ENCODE peak calls at places on chromosome 16, in eight cellular contexts. One of them, this sample, is unnamed. For H3K4me1, the result is how much of the 10 kb centered on the place peaks cover.

GRCh38 chr16:2975161-2975795 is 5.0 kb downstream of the PKMYT1 start:
- DNase-seq in uterus: no peak
- DNase-seq in heart right ventricle: no peak
- DNase-seq in PC-3: no peak
- DNase-seq in tibial nerve: no peak
- DNase-seq in neural progenitor cell: no peak
- DNase-seq in tibial artery: no peak
- DNase-seq in K562: no peak
- DNase-seq in this sample: no peak

GRCh38 chr16:5460701-5461100 is 363.1 kb upstream of the EEF2KMT start:
- DNase-seq in uterus: no peak
- DNase-seq in heart right ventricle: no peak
- DNase-seq in PC-3: no peak
- DNase-seq in tibial nerve: no peak
- DNase-seq in neural progenitor cell: no peak
- DNase-seq in tibial artery: no peak
- DNase-seq in K562: no peak
- DNase-seq in this sample: no peak

GRCh38 chr16:67481561-67482259 is 753 bp upstream of the ATP6V0D1 start:
- DNase-seq in uterus: peak
- DNase-seq in heart right ventricle: peak
- DNase-seq in PC-3: no peak
- DNase-seq in tibial nerve: no peak
- DNase-seq in neural progenitor cell: no peak
- DNase-seq in tibial artery: no peak
- DNase-seq in K562: no peak
- DNase-seq in this sample: peak

GRCh38 chr16:84990782-84991181 is 20.6 kb downstream of the ZDHHC7 start:
- DNase-seq in uterus: no peak
- DNase-seq in heart right ventricle: no peak
- DNase-seq in PC-3: no peak
- DNase-seq in tibial nerve: no peak
- DNase-seq in neural progenitor cell: no peak
- DNase-seq in tibial artery: no peak
- DNase-seq in K562: no peak
- DNase-seq in this sample: no peak

GRCh38 chr16:50301626-50302471 is 35.5 kb downstream of the ADCY7 start:
- DNase-seq in uterus: peak
- DNase-seq in heart right ventricle: no peak
- DNase-seq in PC-3: no peak
- DNase-seq in tibial nerve: no peak
- DNase-seq in neural progenitor cell: no peak
- DNase-seq in tibial artery: peak
- DNase-seq in K562: no peak
- DNase-seq in this sample: no peak

GRCh38 chr16:28477311-28477920 is 5.3 kb upstream of the NPIPB7 start:
- DNase-seq in uterus: no peak
- DNase-seq in heart right ventricle: no peak
- DNase-seq in PC-3: no peak
- DNase-seq in tibial nerve: no peak
- DNase-seq in neural progenitor cell: no peak
- DNase-seq in tibial artery: no peak
- DNase-seq in K562: no peak
- DNase-seq in this sample: no peak

GRCh38 chr16:84177740-84178070 is 9.2 kb downstream of the TAF1C start:
- DNase-seq in uterus: no peak
- DNase-seq in heart right ventricle: no peak
- DNase-seq in PC-3: no peak
- DNase-seq in tibial nerve: no peak
- DNase-seq in neural progenitor cell: no peak
- DNase-seq in tibial artery: no peak
- DNase-seq in K562: no peak
- DNase-seq in this sample: no peak

GRCh38 chr16:56547120-56547948 is 17.5 kb upstream of the MT4 start:
- DNase-seq in uterus: no peak
- DNase-seq in heart right ventricle: no peak
- DNase-seq in PC-3: peak
- DNase-seq in tibial nerve: no peak
- DNase-seq in neural progenitor cell: peak
- DNase-seq in tibial artery: no peak
- DNase-seq in K562: peak
- DNase-seq in this sample: no peak

GRCh38 chr16:68367440-68367839 is 56.6 kb downstream of the PRMT7 start:
- DNase-seq in uterus: no peak
- DNase-seq in heart right ventricle: no peak
- DNase-seq in PC-3: no peak
- DNase-seq in tibial nerve: no peak
- DNase-seq in neural progenitor cell: no peak
- DNase-seq in tibial artery: no peak
- DNase-seq in K562: no peak
- DNase-seq in this sample: no peak

GRCh38 chr16:79653337-79654000 is 52.9 kb upstream of the MAF start:
- DNase-seq in uterus: peak
- DNase-seq in heart right ventricle: peak
- DNase-seq in PC-3: no peak
- DNase-seq in tibial nerve: no peak
- DNase-seq in neural progenitor cell: no peak
- DNase-seq in tibial artery: peak
- DNase-seq in K562: no peak
- DNase-seq in this sample: peak

GRCh38 chr16:67928147-67928546 is 3.5 kb downstream of the CTRL start:
- DNase-seq in uterus: no peak
- DNase-seq in heart right ventricle: no peak
- DNase-seq in PC-3: no peak
- DNase-seq in tibial nerve: no peak
- DNase-seq in neural progenitor cell: no peak
- DNase-seq in tibial artery: no peak
- DNase-seq in K562: no peak
- DNase-seq in this sample: no peak

GRCh38 chr16:35560637-35560984 is 2101.2 kb downstream of the TP53TG3F start:
- DNase-seq in uterus: no peak
- DNase-seq in heart right ventricle: no peak
- DNase-seq in PC-3: no peak
- DNase-seq in tibial nerve: no peak
- DNase-seq in neural progenitor cell: no peak
- DNase-seq in tibial artery: no peak
- DNase-seq in K562: no peak
- DNase-seq in this sample: no peak

GRCh38 chr16:23865853-23866252 is 30.1 kb downstream of the PRKCB start:
- DNase-seq in uterus: no peak
- DNase-seq in heart right ventricle: no peak
- DNase-seq in PC-3: no peak
- DNase-seq in tibial nerve: no peak
- DNase-seq in neural progenitor cell: no peak
- DNase-seq in tibial artery: no peak
- DNase-seq in K562: no peak
- DNase-seq in this sample: no peak

GRCh38 chr16:50279142-50279865 is 13.0 kb downstream of the ADCY7 start:
- DNase-seq in uterus: no peak
- DNase-seq in heart right ventricle: peak
- DNase-seq in PC-3: no peak
- DNase-seq in tibial nerve: no peak
- DNase-seq in neural progenitor cell: no peak
- DNase-seq in tibial artery: peak
- DNase-seq in K562: peak
- DNase-seq in this sample: peak

DNA sequence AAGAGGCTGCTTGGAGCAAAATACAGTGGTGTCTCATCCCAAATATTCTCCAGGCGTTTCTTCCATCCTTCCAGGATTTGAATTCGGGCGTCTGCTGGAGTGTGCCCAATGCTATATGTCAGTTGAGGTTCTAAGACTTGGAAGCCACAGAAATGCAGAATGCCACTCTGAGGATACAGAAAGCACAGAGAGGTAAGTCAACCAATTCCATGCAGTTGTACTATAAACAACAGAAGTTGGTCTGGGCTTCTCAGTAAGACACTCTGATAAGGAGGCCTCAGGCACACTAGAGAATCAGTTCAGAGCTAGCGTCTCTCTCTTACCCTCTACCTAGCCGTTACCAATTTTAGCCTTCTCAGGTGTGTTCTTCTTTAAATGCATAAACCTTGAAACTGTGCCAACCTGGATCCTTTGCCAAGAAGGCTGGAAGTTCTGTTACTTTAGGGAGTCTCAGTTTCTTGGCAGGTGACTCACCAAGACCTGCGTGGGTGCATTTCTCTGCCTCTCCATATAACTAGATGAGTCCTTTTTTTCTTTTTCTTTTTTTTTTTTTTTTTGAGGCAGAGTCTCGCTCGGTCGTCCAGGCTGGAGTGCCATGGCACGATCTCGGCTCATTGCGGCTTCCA is 15.1 kb downstream of the NQO1 start:
- DNase-seq in uterus: peak
- DNase-seq in heart right ventricle: no peak
- DNase-seq in PC-3: peak
- DNase-seq in tibial nerve: no peak
- DNase-seq in neural progenitor cell: no peak
- DNase-seq in tibial artery: peak
- DNase-seq in K562: no peak
- DNase-seq in this sample: no peak
- H3K4me3 ChIP-seq in uterus: no peak
- H3K4me3 ChIP-seq in heart right ventricle: no peak
- H3K4me3 ChIP-seq in PC-3: no peak
- H3K4me3 ChIP-seq in tibial nerve: no peak
- H3K4me3 ChIP-seq in neural progenitor cell: no peak
- H3K4me3 ChIP-seq in tibial artery: no peak
- H3K4me3 ChIP-seq in K562: no peak
- H3K4me3 ChIP-seq in this sample: no peak

GRCh38 chr16:9124444-9124843 is 33.0 kb downstream of the HAPSTR1 start:
- DNase-seq in uterus: no peak
- DNase-seq in heart right ventricle: no peak
- DNase-seq in PC-3: no peak
- DNase-seq in tibial nerve: no peak
- DNase-seq in neural progenitor cell: no peak
- DNase-seq in tibial artery: no peak
- DNase-seq in K562: no peak
- DNase-seq in this sample: no peak

GRCh38 chr16:9122342-9122741 is 30.9 kb downstream of the HAPSTR1 start:
- DNase-seq in uterus: no peak
- DNase-seq in heart right ventricle: no peak
- DNase-seq in PC-3: no peak
- DNase-seq in tibial nerve: no peak
- DNase-seq in neural progenitor cell: no peak
- DNase-seq in tibial artery: no peak
- DNase-seq in K562: no peak
- DNase-seq in this sample: no peak

GRCh38 chr16:9123871-9124270 is 32.4 kb downstream of the HAPSTR1 start:
- DNase-seq in uterus: no peak
- DNase-seq in heart right ventricle: no peak
- DNase-seq in PC-3: peak
- DNase-seq in tibial nerve: no peak
- DNase-seq in neural progenitor cell: no peak
- DNase-seq in tibial artery: peak
- DNase-seq in K562: no peak
- DNase-seq in this sample: peak

GRCh38 chr16:9122969-9123368 is 31.5 kb downstream of the HAPSTR1 start:
- DNase-seq in uterus: no peak
- DNase-seq in heart right ventricle: no peak
- DNase-seq in PC-3: no peak
- DNase-seq in tibial nerve: no peak
- DNase-seq in neural progenitor cell: no peak
- DNase-seq in tibial artery: no peak
- DNase-seq in K562: no peak
- DNase-seq in this sample: no peak

DNA sequence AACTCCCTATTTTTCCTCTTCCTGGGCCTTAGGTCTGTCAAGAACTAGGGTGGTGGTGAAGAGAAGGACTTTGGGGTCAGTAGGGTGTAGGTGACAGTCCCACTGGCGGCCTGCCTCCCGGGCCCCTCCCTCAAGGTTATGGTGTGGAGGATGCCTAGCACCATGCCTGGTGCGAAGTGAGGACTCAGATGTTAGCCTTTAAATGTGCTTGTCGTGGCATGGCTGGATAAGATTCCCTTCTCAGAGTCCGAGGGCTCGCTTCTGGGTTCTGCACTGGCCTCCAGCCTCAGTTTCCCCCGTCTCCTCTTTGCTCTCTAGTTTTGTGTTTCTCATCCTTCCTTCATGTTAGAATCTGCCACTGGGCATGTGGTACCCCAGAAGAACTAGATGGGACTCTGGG is 32.0 kb downstream of the HAPSTR1 start:
- DNase-seq in uterus: no peak
- DNase-seq in heart right ventricle: no peak
- DNase-seq in PC-3: no peak
- DNase-seq in tibial nerve: no peak
- DNase-seq in neural progenitor cell: no peak
- DNase-seq in tibial artery: no peak
- DNase-seq in K562: no peak
- DNase-seq in this sample: no peak
- H3K4me1 ChIP-seq in uterus: under half
- H3K4me1 ChIP-seq in heart right ventricle: half or more
- H3K4me1 ChIP-seq in PC-3: under half
- H3K4me1 ChIP-seq in tibial nerve: under half
- H3K4me1 ChIP-seq in neural progenitor cell: under half
- H3K4me1 ChIP-seq in tibial artery: half or more
- H3K4me1 ChIP-seq in K562: under half
- H3K4me1 ChIP-seq in this sample: half or more

GRCh38 chr16:89156740-89157645 is 14.6 kb upstream of the CDH15 start:
- DNase-seq in uterus: no peak
- DNase-seq in heart right ventricle: no peak
- DNase-seq in PC-3: no peak
- DNase-seq in tibial nerve: no peak
- DNase-seq in neural progenitor cell: no peak
- DNase-seq in tibial artery: no peak
- DNase-seq in K562: no peak
- DNase-seq in this sample: no peak

GRCh38 chr16:89153848-89154271 is 17.7 kb upstream of the CDH15 start:
- DNase-seq in uterus: no peak
- DNase-seq in heart right ventricle: no peak
- DNase-seq in PC-3: peak
- DNase-seq in tibial nerve: no peak
- DNase-seq in neural progenitor cell: no peak
- DNase-seq in tibial artery: no peak
- DNase-seq in K562: no peak
- DNase-seq in this sample: no peak

GRCh38 chr16:89154390-89155183 is 17.0 kb upstream of the CDH15 start:
- DNase-seq in uterus: no peak
- DNase-seq in heart right ventricle: no peak
- DNase-seq in PC-3: no peak
- DNase-seq in tibial nerve: no peak
- DNase-seq in neural progenitor cell: no peak
- DNase-seq in tibial artery: no peak
- DNase-seq in K562: no peak
- DNase-seq in this sample: no peak

GRCh38 chr16:89155851-89156739 is 15.5 kb upstream of the CDH15 start:
- DNase-seq in uterus: no peak
- DNase-seq in heart right ventricle: no peak
- DNase-seq in PC-3: no peak
- DNase-seq in tibial nerve: no peak
- DNase-seq in neural progenitor cell: no peak
- DNase-seq in tibial artery: no peak
- DNase-seq in K562: no peak
- DNase-seq in this sample: no peak

GRCh38 chr16:89155184-89155679 is 16.3 kb upstream of the CDH15 start:
- DNase-seq in uterus: peak
- DNase-seq in heart right ventricle: peak
- DNase-seq in PC-3: no peak
- DNase-seq in tibial nerve: peak
- DNase-seq in neural progenitor cell: no peak
- DNase-seq in tibial artery: peak
- DNase-seq in K562: no peak
- DNase-seq in this sample: peak
- TF ChIP-seq CTCF in uterus: no peak
- TF ChIP-seq CTCF in heart right ventricle: no peak
- TF ChIP-seq CTCF in PC-3: no peak
- TF ChIP-seq CTCF in tibial nerve: no peak
- TF ChIP-seq CTCF in neural progenitor cell: no peak
- TF ChIP-seq CTCF in tibial artery: no peak
- TF ChIP-seq CTCF in K562: no peak
- TF ChIP-seq CTCF in this sample: no peak

GRCh38 chr16:30005341-30006094 is 5.3 kb downstream of the DOC2A start:
- DNase-seq in uterus: peak
- DNase-seq in heart right ventricle: no peak
- DNase-seq in PC-3: peak
- DNase-seq in tibial nerve: no peak
- DNase-seq in neural progenitor cell: peak
- DNase-seq in tibial artery: no peak
- DNase-seq in K562: peak
- DNase-seq in this sample: no peak
- H3K4me3 ChIP-seq in uterus: no peak
- H3K4me3 ChIP-seq in heart right ventricle: no peak
- H3K4me3 ChIP-seq in PC-3: no peak
- H3K4me3 ChIP-seq in tibial nerve: no peak
- H3K4me3 ChIP-seq in neural progenitor cell: no peak
- H3K4me3 ChIP-seq in tibial artery: no peak
- H3K4me3 ChIP-seq in K562: no peak
- H3K4me3 ChIP-seq in this sample: no peak

This sample was measured in left ventricle myocardium inferior.